ENCODE peak calls at places on chromosomes 6 and 20, in six cellular contexts. D, G, V, Y, N and H are unnamed samples.

GRCh38 chr6:39769012-39769411 is 23.2 kb upstream of the DAAM2 start:
- DNase-seq in D (no peak), G (no peak), V (no peak), Y (no peak), N (no peak), H (no peak)

GRCh38 chr20:47201074-47201730 is 155.3 kb downstream of the ZMYND8 start:
- DNase-seq in D (no peak), G (no peak), V (no peak), Y (no peak), N (no peak), H (no peak)

GRCh38 chr6:125753218-125753936 is 3.9 kb downstream of the HEY2 start:
- DNase-seq in D (no peak), G (no peak), V (no peak), Y (no peak), N (no peak), H (no peak)

GRCh38 chr6:10951675-10952282 is 64.9 kb downstream of the SYCP2L start:
- DNase-seq in D (no peak), G (peak), V (peak), Y (no peak), N (no peak), H (no peak)

GRCh38 chr6:99119109-99120031 is 171.6 kb upstream of the FBXL4 start:
- DNase-seq in D (peak), G (peak), V (peak), Y (no peak), N (peak), H (no peak)

GRCh38 chr6:82045965-82046756 is 201.4 kb downstream of the IBTK start:
- DNase-seq in D (no peak), G (no peak), V (peak), Y (no peak), N (no peak), H (no peak)

GRCh38 chr6:117448732-117449131 is 23.0 kb upstream of the ROS1 start:
- DNase-seq in D (no peak), G (peak), V (peak), Y (no peak), N (no peak), H (no peak)

GRCh38 chr6:15063253-15063853 is 182.5 kb upstream of the JARID2 start:
- DNase-seq in D (no peak), G (no peak), V (peak), Y (no peak), N (peak), H (no peak)

GRCh38 chr6:33185190-33185589 is 7.1 kb downstream of the COL11A2 start:
- DNase-seq in D (no peak), G (no peak), V (no peak), Y (peak), N (no peak), H (no peak)

GRCh38 chr20:23995905-23996666 is 7.5 kb upstream of the GGTLC1 start:
- DNase-seq in D (no peak), G (peak), V (peak), Y (no peak), N (peak), H (peak)

GRCh38 chr6:155004017-155004416 is 8.9 kb downstream of the TIAM2 start:
- DNase-seq in D (no peak), G (no peak), V (no peak), Y (no peak), N (no peak), H (no peak)

GRCh38 chr6:161303628-161304340 is 29.9 kb upstream of the AGPAT4 start:
- DNase-seq in D (no peak), G (peak), V (peak), Y (no peak), N (no peak), H (no peak)

GRCh38 chr20:7841967-7842301 is 98.3 kb downstream of the HAO1 start:
- DNase-seq in D (no peak), G (peak), V (peak), Y (no peak), N (no peak), H (no peak)

GRCh38 chr6:169583867-169584541 is 117.8 kb downstream of the WDR27 start:
- DNase-seq in D (no peak), G (no peak), V (no peak), Y (no peak), N (no peak), H (no peak)

GRCh38 chr6:42774201-42774600 is 7.7 kb upstream of the BICRAL start:
- DNase-seq in D (no peak), G (no peak), V (no peak), Y (no peak), N (no peak), H (no peak)

GRCh38 chr6:127030111-127030510 is 88.4 kb upstream of the RSPO3 start:
- DNase-seq in D (no peak), G (no peak), V (no peak), Y (no peak), N (no peak), H (no peak)

GRCh38 chr6:125918230-125918629 is 38.3 kb upstream of the HINT3 start:
- DNase-seq in D (no peak), G (no peak), V (no peak), Y (no peak), N (no peak), H (no peak)

GRCh38 chr6:15864033-15864707 is 201.3 kb upstream of the DTNBP1 start:
- DNase-seq in D (no peak), G (no peak), V (no peak), Y (no peak), N (no peak), H (no peak)

GRCh38 chr6:2752477-2753115 is 1.9 kb upstream of the MYLK4 start:
- DNase-seq in D (no peak), G (no peak), V (no peak), Y (no peak), N (no peak), H (no peak)

GRCh38 chr6:52537001-52537753 is 39.7 kb downstream of the TRAM2 start:
- DNase-seq in D (peak), G (peak), V (no peak), Y (no peak), N (no peak), H (no peak)

GRCh38 chr6:26331809-26332226 is 33.2 kb upstream of the BTN3A2 start:
- DNase-seq in D (no peak), G (no peak), V (no peak), Y (no peak), N (no peak), H (no peak)

GRCh38 chr6:1486387-1486786 is 97.0 kb downstream of the FOXF2 start:
- DNase-seq in D (no peak), G (no peak), V (no peak), Y (no peak), N (no peak), H (no peak)

GRCh38 chr6:63392092-63392724 is 72.4 kb upstream of the LGSN start:
- DNase-seq in D (no peak), G (no peak), V (no peak), Y (no peak), N (no peak), H (no peak)

GRCh38 chr6:16450285-16450684 is 211.9 kb downstream of the GMPR start:
- DNase-seq in D (no peak), G (no peak), V (peak), Y (no peak), N (no peak), H (no peak)

GRCh38 chr6:33990061-33990541 is 155.8 kb downstream of the GRM4 start:
- DNase-seq in D (no peak), G (no peak), V (no peak), Y (peak), N (no peak), H (no peak)

GRCh38 chr6:3796396-3796795 is 44.9 kb upstream of the PXDC1 start:
- DNase-seq in D (no peak), G (no peak), V (no peak), Y (no peak), N (peak), H (no peak)

GRCh38 chr6:16817594-16817993 is 56.3 kb upstream of the ATXN1 start:
- DNase-seq in D (no peak), G (no peak), V (no peak), Y (no peak), N (no peak), H (no peak)

GRCh38 chr6:57262491-57262890 is 40.4 kb upstream of the RAB23 start:
- DNase-seq in D (no peak), G (no peak), V (peak), Y (peak), N (peak), H (no peak)

DNA sequence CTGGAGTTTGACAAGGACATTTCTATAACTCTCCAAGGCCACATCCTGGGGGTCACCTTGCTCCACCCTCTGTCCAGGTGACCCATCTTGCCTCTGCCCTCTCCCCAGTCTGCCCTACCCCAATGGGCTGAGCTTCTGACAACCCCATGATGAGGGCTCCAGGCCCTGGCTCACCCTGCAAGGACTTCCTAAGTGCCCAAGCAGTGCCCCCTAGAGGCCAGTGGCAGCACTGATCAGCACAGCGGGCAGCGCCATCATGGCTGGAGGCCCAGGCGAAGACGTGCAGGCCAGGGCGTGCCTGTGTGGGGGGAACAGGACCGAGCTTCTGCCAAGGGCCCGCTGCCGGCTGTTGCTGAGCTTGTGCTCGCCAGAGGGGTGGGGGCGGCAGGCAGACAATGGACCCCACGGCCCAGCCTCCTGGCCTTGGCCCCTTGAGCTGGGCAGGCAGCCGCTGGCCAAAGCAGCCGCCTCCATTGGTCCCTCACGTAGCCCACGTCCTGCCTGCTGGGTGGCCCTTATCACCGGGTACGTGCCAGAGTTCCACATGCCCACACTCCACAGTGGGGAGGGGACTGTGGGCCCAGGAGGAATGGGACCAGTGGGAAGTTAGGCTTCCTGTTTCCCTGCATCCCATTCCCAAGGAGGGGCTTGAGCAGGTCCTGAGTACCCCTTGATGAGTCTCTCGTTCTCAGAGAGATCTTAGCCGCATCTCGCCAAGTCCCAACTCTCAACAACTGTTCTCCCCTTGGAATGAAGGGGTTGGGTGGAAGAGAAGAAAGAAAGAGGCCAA is 64.3 kb downstream of the MRPL14 start:
- DNase-seq in D (no peak), G (no peak), V (no peak), Y (no peak), N (peak), H (no peak)
- TF ChIP-seq CTCF in D (peak), G (no peak), V (peak), Y (no peak), N (no peak), H (no peak)

GRCh38 chr6:105452376-105452775 is 49.5 kb upstream of the PREP start:
- DNase-seq in D (no peak), G (no peak), V (no peak), Y (no peak), N (no peak), H (no peak)
- TF ChIP-seq CTCF in D (no peak), G (no peak), V (no peak), Y (no peak), N (no peak), H (no peak)

DNA sequence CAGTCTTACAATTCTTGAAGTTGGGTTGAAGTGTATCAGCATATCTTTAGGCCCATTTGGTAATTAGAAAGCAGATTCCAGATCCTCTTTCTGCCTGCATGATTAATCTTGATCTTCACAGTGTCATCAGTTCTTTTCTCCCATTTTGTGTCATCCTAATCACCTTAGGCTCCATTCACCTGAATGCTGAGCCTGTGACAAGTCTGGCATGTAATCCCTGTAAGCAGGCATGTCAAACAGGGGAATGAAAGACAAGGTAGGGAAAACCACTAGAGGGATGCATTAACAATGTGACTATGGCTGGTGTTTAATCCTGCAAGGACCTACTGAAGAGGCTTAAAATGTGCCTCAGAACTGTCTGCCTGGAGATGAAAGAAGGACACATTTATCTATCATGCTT is 848.8 kb downstream of the TFAP2A start:
- DNase-seq in D (no peak), G (no peak), V (no peak), Y (no peak), N (no peak), H (no peak)
- TF ChIP-seq CTCF in D (no peak), G (no peak), V (no peak), Y (no peak), N (no peak), H (no peak)

GRCh38 chr6:168030881-168031280 is 33.4 kb downstream of the KIF25 start:
- DNase-seq in D (no peak), G (no peak), V (no peak), Y (no peak), N (no peak), H (no peak)

GRCh38 chr6:168031411-168032382 is 34.2 kb downstream of the KIF25 start:
- DNase-seq in D (no peak), G (no peak), V (peak), Y (no peak), N (no peak), H (no peak)

GRCh38 chr6:168033791-168034190 is 36.3 kb downstream of the KIF25 start:
- DNase-seq in D (no peak), G (no peak), V (no peak), Y (no peak), N (no peak), H (no peak)

GRCh38 chr6:168030218-168030693 is 32.8 kb downstream of the KIF25 start:
- DNase-seq in D (no peak), G (no peak), V (no peak), Y (no peak), N (no peak), H (no peak)

DNA sequence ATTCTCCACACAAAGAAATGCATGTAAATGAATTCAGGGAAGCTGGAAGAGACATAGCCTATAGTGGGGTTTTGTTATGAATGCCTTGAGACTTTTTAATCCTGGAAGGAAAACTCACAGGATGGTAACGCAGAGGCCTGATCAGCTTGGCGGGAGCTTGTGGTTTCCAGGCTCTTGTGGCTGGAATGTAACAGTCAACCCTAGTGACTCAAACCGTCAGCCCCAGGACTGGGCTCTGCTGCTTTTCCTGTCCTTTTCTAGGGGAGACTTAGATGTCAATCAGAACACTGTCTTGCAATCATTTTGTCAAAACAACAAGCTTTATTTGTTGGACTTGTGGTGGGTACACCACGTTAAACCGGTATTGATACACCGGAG is 34.9 kb downstream of the KIF25 start:
- DNase-seq in D (no peak), G (peak), V (peak), Y (no peak), N (no peak), H (no peak)
- TF ChIP-seq CTCF in D (no peak), G (no peak), V (peak), Y (no peak), N (no peak), H (no peak)

GRCh38 chr20:61980647-61981583 is 84.8 kb downstream of the TAF4 start:
- DNase-seq in D (no peak), G (peak), V (peak), Y (no peak), N (peak), H (no peak)
- TF ChIP-seq CTCF in D (peak), G (peak), V (peak), Y (peak), N (peak), H (no peak)

GRCh38 chr6:136289579-136290405 is at the start of gene BCLAF1:
- DNase-seq in D (peak), G (peak), V (peak), Y (peak), N (peak), H (peak)
- TF ChIP-seq CTCF in D (no peak), G (no peak), V (no peak), Y (no peak), N (no peak), H (no peak)

GRCh38 chr20:60011512-60012507 is 53.6 kb downstream of the CDH26 start:
- DNase-seq in D (no peak), G (no peak), V (no peak), Y (no peak), N (no peak), H (no peak)

GRCh38 chr20:60008130-60008808 is 50.0 kb downstream of the CDH26 start:
- DNase-seq in D (no peak), G (no peak), V (no peak), Y (no peak), N (no peak), H (no peak)

GRCh38 chr20:60010689-60011417 is 52.6 kb downstream of the CDH26 start:
- DNase-seq in D (no peak), G (no peak), V (no peak), Y (no peak), N (no peak), H (no peak)

GRCh38 chr20:60009318-60009717 is 51.1 kb downstream of the CDH26 start:
- DNase-seq in D (no peak), G (no peak), V (no peak), Y (no peak), N (no peak), H (no peak)

DNA sequence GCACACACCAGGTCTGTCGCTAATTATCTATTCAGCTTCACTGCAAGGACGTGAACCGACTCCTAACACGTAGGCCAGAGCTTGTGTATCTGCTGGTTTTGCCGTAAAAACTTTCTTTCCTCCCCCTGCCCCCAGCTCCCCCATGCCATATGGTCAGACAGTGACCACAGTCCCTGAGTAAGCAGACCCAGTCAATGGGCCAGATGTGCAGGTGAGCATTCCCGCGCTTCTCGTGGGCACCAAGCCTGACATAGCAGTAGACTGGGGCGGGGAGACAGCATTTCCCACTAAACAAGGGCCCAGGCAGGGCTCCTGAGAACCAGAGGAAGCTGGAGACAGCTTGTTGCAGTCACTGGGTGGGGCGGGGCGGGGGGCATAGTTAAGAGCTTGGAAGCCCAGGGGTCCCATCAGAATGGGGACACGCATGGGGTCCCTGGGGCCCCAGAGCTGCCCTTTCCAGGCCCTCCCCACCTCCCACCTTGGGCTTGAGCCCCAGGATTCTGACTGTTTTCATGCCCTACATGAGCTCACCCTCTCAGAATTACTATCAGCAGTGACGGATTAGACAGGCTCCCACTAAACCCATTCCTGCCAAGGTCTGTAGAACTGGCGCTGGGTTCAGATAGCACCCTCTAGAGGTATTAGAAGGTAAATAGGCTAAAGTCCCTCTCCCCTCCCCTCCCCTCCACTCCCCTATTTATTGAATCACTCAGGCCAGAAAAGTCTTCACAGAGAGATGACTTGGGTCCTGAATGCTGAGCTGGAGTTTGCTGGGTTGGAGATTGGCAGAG is 51.8 kb downstream of the CDH26 start:
- DNase-seq in D (no peak), G (no peak), V (no peak), Y (no peak), N (no peak), H (no peak)
- TF ChIP-seq CTCF in D (peak), G (no peak), V (peak), Y (no peak), N (no peak), H (no peak)